ENCODE peak calls at places on chromosomes 3 and 15, in ten cellular contexts. H is lung, I is heart right ventricle, L is ovary, Y is A673, A is MM.1S, J is IMR-90, V is psoas muscle, Z is esophagus muscularis mucosa, X is AG04450. G is an unnamed sample.

GRCh38 chr15:70378126-70379031 is 280.7 kb upstream of the TLE3 start:
- DNase-seq in H (no peak), I (no peak), L (no peak), Y (no peak), A (no peak), J (no peak), V (no peak), Z (peak; percentile 78), X (no peak), G (no peak)

GRCh38 chr3:122101646-122102045 is 46.5 kb downstream of the CD86 start:
- DNase-seq in H (no peak), I (no peak), L (no peak), Y (peak; percentile 78), A (peak; percentile 80), J (peak; percentile 66), V (no peak), Z (no peak), X (peak; percentile 24), G (peak; percentile 11)

GRCh38 chr3:66537735-66538134 is 36.9 kb upstream of the LRIG1 start:
- DNase-seq in H (no peak), I (no peak), L (no peak), Y (no peak), A (no peak), J (no peak), V (no peak), Z (no peak), X (no peak), G (no peak)

GRCh38 chr3:186614597-186615483 is 2.0 kb downstream of the AHSG start:
- DNase-seq in H (peak; percentile 78), I (peak; percentile 65), L (peak; percentile 65), Y (peak; percentile 94), A (peak; percentile 87), J (peak; percentile 66), V (peak; percentile 61), Z (no peak), X (peak; percentile 46), G (peak; percentile 44)

GRCh38 chr3:32435911-32436815 is 44.5 kb downstream of the CMTM7 start:
- DNase-seq in H (no peak), I (no peak), L (no peak), Y (no peak), A (no peak), J (no peak), V (no peak), Z (peak; percentile 87), X (no peak), G (no peak)

GRCh38 chr3:151276038-151277027 is 2.0 kb downstream of the P2RY14 start:
- DNase-seq in H (no peak), I (no peak), L (no peak), Y (no peak), A (no peak), J (no peak), V (no peak), Z (no peak), X (no peak), G (no peak)

GRCh38 chr3:48711727-48712126 is 5.3 kb downstream of the IP6K2 start:
- DNase-seq in H (no peak), I (no peak), L (no peak), Y (peak; percentile 54), A (no peak), J (no peak), V (no peak), Z (no peak), X (no peak), G (no peak)

GRCh38 chr3:52570076-52570475 is 33.7 kb downstream of the UQCC5 start:
- DNase-seq in H (no peak), I (no peak), L (no peak), Y (no peak), A (no peak), J (peak; percentile 54), V (no peak), Z (no peak), X (peak; percentile 3), G (no peak)

GRCh38 chr3:103614719-103615118 is 1179.9 kb downstream of the ZPLD1 start:
- DNase-seq in H (no peak), I (no peak), L (no peak), Y (no peak), A (no peak), J (no peak), V (no peak), Z (no peak), X (no peak), G (no peak)

GRCh38 chr3:177777699-177778098 is 580.4 kb upstream of the TBL1XR1 start:
- DNase-seq in H (peak; percentile 55), I (peak; percentile 22), L (peak; percentile 31), Y (peak; percentile 84), A (peak; percentile 72), J (peak; percentile 56), V (peak; percentile 39), Z (no peak), X (no peak), G (no peak)

GRCh38 chr3:64385256-64385655 is 160.0 kb upstream of the PRICKLE2 start:
- DNase-seq in H (no peak), I (no peak), L (no peak), Y (no peak), A (no peak), J (no peak), V (no peak), Z (peak; percentile 62), X (no peak), G (no peak)

GRCh38 chr15:52783191-52783829 is 6.8 kb downstream of the ONECUT1 start:
- DNase-seq in H (no peak), I (no peak), L (no peak), Y (no peak), A (no peak), J (no peak), V (no peak), Z (no peak), X (no peak), G (no peak)
- TF ChIP-seq CTCF in H (no peak), I (no peak), L (no peak), Y (no peak), A (no peak), J (no peak), V (no peak), Z (no peak), X (no peak), G (no peak)

GRCh38 chr3:159761377-159761776 is 227.3 kb upstream of the IL12A start:
- DNase-seq in H (no peak), I (peak; percentile 34), L (peak; percentile 43), Y (no peak), A (no peak), J (peak; percentile 63), V (no peak), Z (no peak), X (no peak), G (no peak)

GRCh38 chr3:159761826-159762225 is 226.8 kb upstream of the IL12A start:
- DNase-seq in H (no peak), I (no peak), L (no peak), Y (no peak), A (no peak), J (no peak), V (no peak), Z (no peak), X (no peak), G (no peak)

GRCh38 chr3:159762981-159763465 is 225.6 kb upstream of the IL12A start:
- DNase-seq in H (peak; percentile 64), I (peak; percentile 67), L (peak; percentile 57), Y (peak; percentile 21), A (peak; percentile 19), J (peak; percentile 94), V (peak; percentile 65), Z (no peak), X (peak; percentile 61), G (no peak)

GRCh38 chr3:159763466-159764210 is 225.0 kb upstream of the IL12A start:
- DNase-seq in H (peak; percentile 75), I (peak; percentile 81), L (peak; percentile 70), Y (peak; percentile 92), A (peak; percentile 83), J (peak; percentile 84), V (peak; percentile 67), Z (no peak), X (peak; percentile 54), G (no peak)

DNA sequence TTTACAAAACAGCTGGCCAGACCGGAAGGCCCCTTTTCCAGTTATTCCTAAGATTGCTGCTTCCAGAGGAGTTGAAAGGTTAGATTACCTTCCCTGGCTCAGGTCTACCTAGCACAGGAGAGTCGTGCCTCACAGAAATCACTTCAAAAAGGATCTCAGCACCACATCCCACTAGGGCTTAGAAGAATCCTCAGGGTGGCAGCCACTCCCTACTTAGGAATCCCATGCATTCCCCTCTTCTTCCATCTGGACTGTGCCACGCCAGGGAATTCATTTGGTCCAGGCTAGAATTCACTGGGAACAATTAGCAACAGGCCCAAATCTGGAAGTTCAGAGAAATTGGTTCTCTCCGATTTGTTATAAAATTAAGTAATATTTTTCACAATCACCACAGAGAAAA is 226.4 kb upstream of the IL12A start:
- DNase-seq in H (no peak), I (no peak), L (no peak), Y (no peak), A (no peak), J (no peak), V (no peak), Z (no peak), X (no peak), G (no peak)
- H3K4me3 ChIP-seq in H (peak overlapping the region; percentile 60), I (no peak overlapping the region), L (no peak overlapping the region), Y (no peak overlapping the region), A (no peak overlapping the region), J (no peak overlapping the region), V (peak overlapping the region; percentile 82), Z (peak overlapping the region; percentile 95), X (peak overlapping the region; percentile 75), G (no peak overlapping the region)

DNA sequence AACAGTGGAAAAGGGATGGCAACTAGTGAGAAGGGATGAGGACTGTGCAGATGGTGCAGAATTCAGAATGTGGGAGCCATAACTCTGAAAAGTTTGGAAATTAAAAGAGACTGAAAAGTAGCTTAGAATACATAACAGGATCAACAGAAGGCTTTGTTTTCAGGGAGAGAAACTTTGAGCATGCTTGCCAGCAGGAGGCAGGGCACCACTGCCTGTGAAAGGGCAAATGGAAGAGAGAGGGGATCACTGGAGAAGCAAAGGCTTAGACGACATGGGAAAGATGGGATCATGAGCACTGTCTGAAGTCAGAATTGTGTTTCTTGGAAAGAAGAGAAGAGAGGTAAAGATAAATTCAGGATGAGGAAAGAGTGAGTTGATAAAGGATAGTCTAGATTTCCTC is 99.6 kb downstream of the ABI3BP start:
- DNase-seq in H (no peak), I (peak; percentile 19), L (no peak), Y (peak; percentile 66), A (no peak), J (peak; percentile 66), V (no peak), Z (no peak), X (no peak), G (no peak)
- TF ChIP-seq CTCF in H (no peak), I (peak; percentile 51), L (no peak), Y (peak; percentile 75), A (peak; percentile 25), J (peak; percentile 81), V (no peak), Z (peak; percentile 53), X (peak; percentile 88), G (peak; percentile 62)

DNA sequence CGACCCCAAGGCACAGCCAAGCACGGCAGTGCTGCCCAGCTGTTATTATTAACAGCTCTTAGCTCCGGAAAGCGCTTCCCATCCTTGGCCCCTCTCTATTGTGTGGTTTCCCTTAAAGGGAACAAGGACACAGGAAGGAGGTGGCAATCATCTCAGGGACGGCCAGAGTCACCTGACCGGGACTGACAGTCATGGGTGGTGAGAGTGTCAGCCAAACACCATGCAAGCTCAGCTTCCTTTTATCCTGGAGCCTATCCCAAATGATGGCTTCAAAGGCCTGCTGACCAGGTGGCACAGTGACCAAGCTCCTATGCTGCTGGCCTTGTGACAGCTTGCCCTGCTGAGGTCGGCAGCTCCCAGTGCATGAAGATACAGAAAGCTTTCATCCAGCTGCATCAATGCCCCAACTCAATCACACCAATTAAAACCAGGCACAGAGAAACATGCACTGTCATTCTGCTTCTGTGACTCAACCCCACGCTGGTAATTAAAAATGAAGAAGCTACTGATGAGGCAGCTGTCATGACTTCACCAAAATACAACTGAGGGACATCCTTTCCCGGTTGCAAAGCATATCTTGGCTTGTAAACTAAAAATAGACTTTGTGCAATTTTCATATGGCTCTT is 34.1 kb downstream of the PCSK6 start:
- DNase-seq in H (no peak), I (no peak), L (no peak), Y (peak; percentile 16), A (no peak), J (no peak), V (peak; percentile 65), Z (no peak), X (no peak), G (no peak)
- H3K4me3 ChIP-seq in H (no peak overlapping the region), I (no peak overlapping the region), L (no peak overlapping the region), Y (no peak overlapping the region), A (no peak overlapping the region), J (no peak overlapping the region), V (peak overlapping the region; percentile 35), Z (no peak overlapping the region), X (no peak overlapping the region), G (no peak overlapping the region)